ENCODE peak calls at places on chromosomes 13 and 19, in six cellular contexts. Q is GOT3, S is HuH-7.5, R is HFF-Myc, J is OCI-LY7, Y is breast epithelium. C is an unnamed sample.

GRCh38 chr19:5141278-5141925 is 172.5 kb downstream of the KDM4B start:
- DNase-seq in Q (no peak), J (no peak), S (no peak), Y (no peak), R (no peak), C (no peak)

GRCh38 chr19:33459220-33459619 is 62.4 kb downstream of the PEPD start:
- DNase-seq in J (no peak), S (no peak), R (no peak), Y (peak), Q (no peak), C (no peak)

GRCh38 chr13:80840313-80840976 is 499.5 kb upstream of the SPRY2 start:
- DNase-seq in J (no peak), S (no peak), R (no peak), Q (no peak), Y (no peak), C (no peak)

GRCh38 chr13:91358384-91358776 is 10.9 kb downstream of the MIR17HG start:
- DNase-seq in S (no peak), Q (no peak), J (peak), R (no peak), Y (no peak), C (no peak)

GRCh38 chr13:101146101-101146898 is 270.0 kb downstream of the NALCN start:
- DNase-seq in Y (no peak), Q (no peak), S (no peak), R (no peak), J (no peak), C (no peak)

GRCh38 chr13:49023441-49023840 is 47.7 kb downstream of the FNDC3A start:
- DNase-seq in Y (no peak), S (no peak), R (no peak), J (no peak), Q (no peak), C (no peak)

GRCh38 chr13:80237646-80238045 is 103.3 kb downstream of the SPRY2 start:
- DNase-seq in S (no peak), Y (no peak), R (no peak), J (no peak), Q (no peak), C (no peak)

GRCh38 chr13:26022538-26023292 is 29.1 kb downstream of the SHISA2 start:
- DNase-seq in Y (peak), J (no peak), Q (peak), R (no peak), S (no peak), C (no peak)

GRCh38 chr13:76210262-76210661 is 574.1 kb downstream of the LMO7 start:
- DNase-seq in R (no peak), Q (no peak), J (no peak), Y (no peak), S (no peak), C (no peak)

GRCh38 chr13:105996391-105997028 is 539.0 kb downstream of the EFNB2 start:
- DNase-seq in R (no peak), J (no peak), Y (no peak), S (no peak), Q (no peak), C (no peak)

GRCh38 chr13:61144834-61145593 is 270.6 kb downstream of the PCDH20 start:
- DNase-seq in S (no peak), J (no peak), R (no peak), Q (no peak), Y (no peak), C (no peak)

GRCh38 chr13:79171131-79172061 is 234.7 kb downstream of the RBM26 start:
- DNase-seq in R (no peak), S (no peak), J (no peak), Y (no peak), Q (no peak), C (no peak)

GRCh38 chr19:5997371-5997770 is 19.4 kb upstream of the RANBP3 start:
- DNase-seq in J (no peak), R (no peak), Y (no peak), Q (no peak), S (no peak), C (no peak)